ENCODE peak calls at places on chromosomes 6 and 20, in ten cellular contexts. M is hypothalamus, D is stromal cell of bone marrow, E is EL, C is astrocyte, R is neuronal stem cell, S is AG08395, H is AG09319, Y is GM04504, B is D341Med. V is an unnamed sample.

GRCh38 chr6:11423072-11423471 is 114.5 kb upstream of the TMEM170B start:
- DNase-seq in M (no peak), D (no peak), E (peak), C (no peak), R (no peak), S (no peak), H (no peak), Y (no peak), B (no peak), V (peak)

GRCh38 chr20:34112600-34113061 is 588 bp upstream of the EIF2S2 start:
- DNase-seq in M (no peak), D (no peak), E (no peak), C (peak), R (no peak), S (peak), H (no peak), Y (no peak), B (peak), V (peak)

GRCh38 chr6:53107091-53107490 is 41.5 kb downstream of the GCM1 start:
- DNase-seq in M (no peak), D (peak), E (peak), C (peak), R (no peak), S (peak), H (no peak), Y (no peak), B (no peak), V (peak)

GRCh38 chr6:74534485-74535211 is 671.2 kb downstream of the COL12A1 start:
- DNase-seq in M (no peak), D (peak), E (peak), C (peak), R (no peak), S (peak), H (peak), Y (peak), B (no peak), V (peak)

GRCh38 chr6:98470821-98471220 is 363.6 kb upstream of the POU3F2 start:
- DNase-seq in M (no peak), D (no peak), E (no peak), C (no peak), R (no peak), S (no peak), H (no peak), Y (no peak), B (no peak), V (no peak)

GRCh38 chr20:38278150-38278549 is 17.6 kb upstream of the KIAA1755 start:
- DNase-seq in M (no peak), D (no peak), E (no peak), C (no peak), R (peak), S (no peak), H (no peak), Y (no peak), B (peak), V (no peak)

GRCh38 chr20:4866429-4866828 is 134.9 kb downstream of the SLC23A2 start:
- DNase-seq in M (no peak), D (no peak), E (no peak), C (no peak), R (no peak), S (no peak), H (no peak), Y (no peak), B (no peak), V (peak)

GRCh38 chr6:109458774-109459531 is 3.4 kb upstream of the MICAL1 start:
- DNase-seq in M (no peak), D (no peak), E (no peak), C (no peak), R (no peak), S (no peak), H (no peak), Y (no peak), B (no peak), V (peak)

GRCh38 chr6:34714663-34715062 is 18.1 kb upstream of the ILRUN start:
- DNase-seq in M (no peak), D (no peak), E (no peak), C (no peak), R (no peak), S (no peak), H (no peak), Y (no peak), B (no peak), V (peak)

GRCh38 chr6:65259080-65259479 is 447.9 kb downstream of the EYS start:
- DNase-seq in M (no peak), D (peak), E (no peak), C (peak), R (no peak), S (no peak), H (no peak), Y (no peak), B (no peak), V (peak)

GRCh38 chr6:115302731-115303130 is 758.0 kb downstream of the FRK start:
- DNase-seq in M (no peak), D (no peak), E (no peak), C (no peak), R (no peak), S (no peak), H (no peak), Y (no peak), B (no peak), V (no peak)

GRCh38 chr6:41344865-41345264 is 9.5 kb downstream of the NCR2 start:
- DNase-seq in M (no peak), D (no peak), E (no peak), C (no peak), R (no peak), S (no peak), H (no peak), Y (no peak), B (no peak), V (no peak)

GRCh38 chr6:18742406-18742805 is 355.3 kb downstream of the RNF144B start:
- DNase-seq in M (no peak), D (peak), E (no peak), C (peak), R (no peak), S (peak), H (no peak), Y (peak), B (no peak), V (peak)

GRCh38 chr6:130980310-130981032 is 82.6 kb downstream of the EPB41L2 start:
- DNase-seq in M (no peak), D (no peak), E (no peak), C (no peak), R (no peak), S (no peak), H (no peak), Y (no peak), B (no peak), V (no peak)

GRCh38 chr6:138157986-138158638 is 3.6 kb upstream of the ARFGEF3 start:
- DNase-seq in M (no peak), D (peak), E (no peak), C (no peak), R (no peak), S (no peak), H (no peak), Y (no peak), B (no peak), V (no peak)

GRCh38 chr6:126337323-126337722 is 2.6 kb upstream of the CENPW start:
- DNase-seq in M (no peak), D (peak), E (no peak), C (peak), R (no peak), S (peak), H (peak), Y (peak), B (no peak), V (peak)

GRCh38 chr6:125310994-125311649 is 9.4 kb upstream of the HDDC2 start:
- DNase-seq in M (no peak), D (peak), E (peak), C (peak), R (peak), S (peak), H (no peak), Y (peak), B (peak), V (peak)

GRCh38 chr6:15317934-15318902 is 72.3 kb downstream of the JARID2 start:
- DNase-seq in M (no peak), D (no peak), E (no peak), C (no peak), R (peak), S (peak), H (no peak), Y (no peak), B (no peak), V (no peak)